ENCODE peak calls at places on chromosomes 3 and 15, in seven cellular contexts. O, L, W, R, Q, U and I are unnamed samples.

GRCh38 chr3:116161570-116162290 is 283.6 kb downstream of the LSAMP start:
- DNase-seq in O (no peak), L (no peak), W (no peak), R (no peak), Q (no peak), U (no peak), I (no peak)

GRCh38 chr3:151282921-151283320 is 4.6 kb upstream of the P2RY14 start:
- DNase-seq in O (no peak), L (peak), W (no peak), R (no peak), Q (no peak), U (peak), I (peak)

GRCh38 chr15:77454265-77454664 is 33.6 kb downstream of the HMG20A start:
- DNase-seq in O (no peak), L (no peak), W (no peak), R (no peak), Q (no peak), U (no peak), I (no peak)

GRCh38 chr15:99565031-99565280 is 828 bp upstream of the MEF2A start:
- DNase-seq in O (no peak), L (no peak), W (no peak), R (no peak), Q (no peak), U (no peak), I (no peak)

GRCh38 chr15:100772478-100773378 is 106.9 kb upstream of the ALDH1A3 start:
- DNase-seq in O (no peak), L (no peak), W (no peak), R (peak), Q (no peak), U (no peak), I (no peak)

GRCh38 chr3:61521229-61521628 is 40.1 kb upstream of the PTPRG start:
- DNase-seq in O (no peak), L (peak), W (no peak), R (no peak), Q (peak), U (no peak), I (no peak)

GRCh38 chr3:188978772-188979171 is 193.0 kb upstream of the TPRG1 start:
- DNase-seq in O (no peak), L (no peak), W (no peak), R (no peak), Q (no peak), U (no peak), I (no peak)

GRCh38 chr3:148205945-148206845 is 491.5 kb upstream of the AGTR1 start:
- DNase-seq in O (no peak), L (no peak), W (no peak), R (no peak), Q (no peak), U (no peak), I (no peak)

GRCh38 chr3:33062814-33063346 is 34.1 kb downstream of the GLB1 start:
- DNase-seq in O (no peak), L (no peak), W (no peak), R (no peak), Q (no peak), U (no peak), I (no peak)

GRCh38 chr3:149576071-149576564 is 81.7 kb downstream of the WWTR1 start:
- DNase-seq in O (no peak), L (no peak), W (no peak), R (peak), Q (no peak), U (no peak), I (no peak)

GRCh38 chr3:77601853-77602440 is 562.0 kb downstream of the ROBO2 start:
- DNase-seq in O (no peak), L (no peak), W (no peak), R (no peak), Q (no peak), U (no peak), I (no peak)

GRCh38 chr3:48826451-48826850 is 21.2 kb downstream of the PRKAR2A start:
- DNase-seq in O (no peak), L (no peak), W (no peak), R (no peak), Q (no peak), U (no peak), I (no peak)